ENCODE peak calls at places on chromosome 10, in five cellular contexts. One of them, this sample, is unnamed.

GRCh38 chr10:128242641-128243040 is 116.4 kb upstream of the MKI67 start:
- DNase-seq in mammary epithelial cell: no peak
- DNase-seq in hepatocyte: no peak
- DNase-seq in DND-41: no peak
- DNase-seq in neural progenitor cell: no peak
- DNase-seq in this sample: no peak

GRCh38 chr10:102065561-102066420 is 642 bp downstream of the HPS6 start:
- DNase-seq in neural progenitor cell: peak
- DNase-seq in mammary epithelial cell: peak
- DNase-seq in DND-41: no peak
- DNase-seq in hepatocyte: peak
- DNase-seq in this sample: no peak

GRCh38 chr10:504131-504611 is 185.3 kb downstream of the DIP2C start:
- DNase-seq in DND-41: no peak
- DNase-seq in neural progenitor cell: no peak
- DNase-seq in hepatocyte: no peak
- DNase-seq in mammary epithelial cell: no peak
- DNase-seq in this sample: no peak

GRCh38 chr10:1054684-1055083 is 1.5 kb upstream of the WDR37 start:
- DNase-seq in DND-41: no peak
- DNase-seq in mammary epithelial cell: peak
- DNase-seq in neural progenitor cell: no peak
- DNase-seq in hepatocyte: no peak
- DNase-seq in this sample: peak

GRCh38 chr10:95445837-95446347 is 115.3 kb downstream of the SORBS1 start:
- DNase-seq in mammary epithelial cell: peak
- DNase-seq in neural progenitor cell: peak
- DNase-seq in DND-41: peak
- DNase-seq in hepatocyte: peak
- DNase-seq in this sample: peak

GRCh38 chr10:3477683-3478082 is 305.1 kb upstream of the PITRM1 start:
- DNase-seq in hepatocyte: no peak
- DNase-seq in mammary epithelial cell: peak
- DNase-seq in neural progenitor cell: no peak
- DNase-seq in DND-41: no peak
- DNase-seq in this sample: no peak

GRCh38 chr10:119030421-119031250 is 1.1 kb downstream of the NANOS1 start:
- DNase-seq in mammary epithelial cell: peak
- DNase-seq in DND-41: peak
- DNase-seq in neural progenitor cell: peak
- DNase-seq in hepatocyte: no peak
- DNase-seq in this sample: no peak

GRCh38 chr10:87864497-87865059 is 1.2 kb downstream of the PTEN start:
- DNase-seq in hepatocyte: no peak
- DNase-seq in DND-41: no peak
- DNase-seq in mammary epithelial cell: peak
- DNase-seq in neural progenitor cell: peak
- DNase-seq in this sample: no peak

GRCh38 chr10:86979977-86980448 is 11.7 kb downstream of the ADIRF start:
- DNase-seq in DND-41: no peak
- DNase-seq in hepatocyte: peak
- DNase-seq in neural progenitor cell: no peak
- DNase-seq in mammary epithelial cell: no peak
- DNase-seq in this sample: no peak

GRCh38 chr10:125531470-125531869 is 151.5 kb downstream of the TEX36 start:
- DNase-seq in hepatocyte: no peak
- DNase-seq in DND-41: no peak
- DNase-seq in neural progenitor cell: peak
- DNase-seq in mammary epithelial cell: no peak
- DNase-seq in this sample: no peak

GRCh38 chr10:43093423-43094090 is 16.7 kb downstream of the RET start:
- DNase-seq in DND-41: no peak
- DNase-seq in neural progenitor cell: peak
- DNase-seq in hepatocyte: peak
- DNase-seq in mammary epithelial cell: peak
- DNase-seq in this sample: no peak

GRCh38 chr10:58704226-58705200 is 191.8 kb downstream of the BICC1 start:
- DNase-seq in neural progenitor cell: peak
- DNase-seq in mammary epithelial cell: peak
- DNase-seq in DND-41: no peak
- DNase-seq in hepatocyte: no peak
- DNase-seq in this sample: no peak
- H3K4me2 ChIP-seq in neural progenitor cell: no peak
- H3K4me2 ChIP-seq in mammary epithelial cell: no peak
- H3K4me2 ChIP-seq in DND-41: no peak
- H3K4me2 ChIP-seq in hepatocyte: no peak
- H3K4me2 ChIP-seq in this sample: no peak

DNA sequence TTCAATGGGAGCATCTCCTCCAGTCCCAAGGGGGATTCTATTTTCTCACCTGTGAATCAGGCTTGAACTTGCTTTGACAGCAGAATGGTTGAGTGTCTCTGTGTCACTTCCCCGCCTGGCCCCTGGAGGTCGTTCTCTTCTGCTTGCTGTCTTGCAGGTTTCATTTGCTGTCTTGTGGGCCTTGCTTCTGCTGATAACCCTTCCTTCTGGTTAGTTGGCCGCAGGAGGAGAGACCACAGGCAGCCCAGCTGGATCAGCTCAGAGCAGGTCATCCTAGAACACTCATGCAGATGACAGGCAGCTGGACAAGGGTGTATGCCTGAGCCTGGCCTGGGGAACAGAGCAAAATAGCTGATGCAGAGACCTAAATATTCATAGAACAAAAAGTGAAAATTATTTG is 344.2 kb upstream of the ADARB2 start:
- DNase-seq in mammary epithelial cell: no peak
- DNase-seq in hepatocyte: no peak
- DNase-seq in DND-41: no peak
- DNase-seq in neural progenitor cell: peak
- DNase-seq in this sample: no peak
- H3K4me2 ChIP-seq in mammary epithelial cell: no peak
- H3K4me2 ChIP-seq in hepatocyte: no peak
- H3K4me2 ChIP-seq in DND-41: no peak
- H3K4me2 ChIP-seq in neural progenitor cell: no peak
- H3K4me2 ChIP-seq in this sample: no peak

GRCh38 chr10:133373104-133373624 is at the start of gene ECHS1:
- DNase-seq in hepatocyte: peak
- DNase-seq in mammary epithelial cell: peak
- DNase-seq in neural progenitor cell: peak
- DNase-seq in DND-41: peak
- DNase-seq in this sample: no peak

GRCh38 chr10:133377818-133378250 is 1.2 kb upstream of the PAOX start:
- DNase-seq in neural progenitor cell: no peak
- DNase-seq in DND-41: no peak
- DNase-seq in mammary epithelial cell: no peak
- DNase-seq in hepatocyte: no peak
- DNase-seq in this sample: no peak

GRCh38 chr10:133377025-133377817 is 1.8 kb upstream of the PAOX start:
- DNase-seq in mammary epithelial cell: no peak
- DNase-seq in neural progenitor cell: no peak
- DNase-seq in DND-41: no peak
- DNase-seq in hepatocyte: no peak
- DNase-seq in this sample: no peak

GRCh38 chr10:133378251-133379096 is 588 bp upstream of the PAOX start:
- DNase-seq in hepatocyte: peak
- DNase-seq in DND-41: peak
- DNase-seq in mammary epithelial cell: peak
- DNase-seq in neural progenitor cell: peak
- DNase-seq in this sample: no peak

DNA sequence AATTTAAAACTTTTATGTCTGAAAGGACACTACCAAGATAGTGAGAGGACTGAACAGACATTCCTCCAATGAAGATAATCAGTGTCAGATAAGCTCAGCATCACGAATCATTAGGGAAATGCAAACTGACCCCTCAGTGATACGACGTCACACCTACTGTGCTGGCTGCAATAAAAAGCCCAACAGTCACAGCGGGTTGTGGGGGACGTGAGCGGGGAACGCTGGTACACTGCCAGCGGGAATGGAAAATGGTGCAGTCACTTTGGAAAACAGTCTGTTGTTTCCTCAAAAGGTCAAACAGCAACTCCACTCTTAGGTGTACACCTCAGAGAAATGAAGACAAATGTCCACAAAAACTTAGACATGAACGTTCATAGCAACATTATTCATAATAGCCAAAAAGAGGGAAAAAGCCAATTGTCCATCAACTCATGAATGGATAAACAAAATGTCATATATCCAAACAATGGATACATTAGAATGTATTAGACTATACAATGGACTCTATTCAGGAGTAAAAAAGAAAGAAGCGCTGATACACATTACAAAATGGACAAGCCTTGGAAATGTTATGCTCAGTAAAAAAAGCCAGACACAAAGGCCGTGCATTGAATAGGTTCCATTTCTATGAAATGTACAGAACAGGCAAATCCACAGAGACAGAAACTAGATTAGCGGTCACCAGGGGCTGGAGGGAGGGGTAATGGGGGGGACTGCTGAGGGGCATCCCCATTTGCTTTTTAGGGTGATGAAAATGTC is 2.4 kb upstream of the ECHS1 start:
- DNase-seq in DND-41: no peak
- DNase-seq in neural progenitor cell: no peak
- DNase-seq in mammary epithelial cell: no peak
- DNase-seq in hepatocyte: no peak
- DNase-seq in this sample: no peak
- H3K4me2 ChIP-seq in DND-41: no peak
- H3K4me2 ChIP-seq in neural progenitor cell: no peak
- H3K4me2 ChIP-seq in mammary epithelial cell: no peak
- H3K4me2 ChIP-seq in hepatocyte: no peak
- H3K4me2 ChIP-seq in this sample: no peak

DNA sequence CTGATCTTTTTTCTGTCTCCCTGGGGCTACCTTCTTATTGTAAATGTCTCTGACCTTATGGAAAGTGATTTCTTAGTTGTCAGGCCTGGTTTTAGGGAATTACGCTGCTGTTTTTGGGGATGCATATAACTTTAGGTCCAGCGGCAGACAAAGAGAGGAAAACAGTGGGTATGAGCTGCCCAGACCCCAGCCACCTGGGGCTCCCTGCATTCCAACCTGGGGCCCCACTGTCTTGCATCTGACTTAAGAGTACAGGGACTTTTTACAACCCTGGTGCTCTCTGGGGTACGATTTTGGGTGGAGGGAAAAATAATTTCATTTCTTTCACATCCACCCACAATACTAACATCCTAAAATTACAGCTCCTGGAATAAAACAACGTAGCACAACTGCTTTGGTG is 119.4 kb downstream of the PRPF18 start:
- DNase-seq in DND-41: no peak
- DNase-seq in mammary epithelial cell: no peak
- DNase-seq in hepatocyte: no peak
- DNase-seq in neural progenitor cell: peak
- DNase-seq in this sample: no peak
- H3K4me2 ChIP-seq in DND-41: peak
- H3K4me2 ChIP-seq in mammary epithelial cell: peak
- H3K4me2 ChIP-seq in hepatocyte: peak
- H3K4me2 ChIP-seq in neural progenitor cell: peak
- H3K4me2 ChIP-seq in this sample: peak

GRCh38 chr10:59839576-59839975 is 66.8 kb downstream of the CCDC6 start:
- DNase-seq in mammary epithelial cell: peak
- DNase-seq in hepatocyte: no peak
- DNase-seq in neural progenitor cell: no peak
- DNase-seq in DND-41: no peak
- DNase-seq in this sample: no peak
- H3K4me2 ChIP-seq in mammary epithelial cell: no peak
- H3K4me2 ChIP-seq in hepatocyte: no peak
- H3K4me2 ChIP-seq in neural progenitor cell: no peak
- H3K4me2 ChIP-seq in DND-41: no peak
- H3K4me2 ChIP-seq in this sample: no peak

DNA sequence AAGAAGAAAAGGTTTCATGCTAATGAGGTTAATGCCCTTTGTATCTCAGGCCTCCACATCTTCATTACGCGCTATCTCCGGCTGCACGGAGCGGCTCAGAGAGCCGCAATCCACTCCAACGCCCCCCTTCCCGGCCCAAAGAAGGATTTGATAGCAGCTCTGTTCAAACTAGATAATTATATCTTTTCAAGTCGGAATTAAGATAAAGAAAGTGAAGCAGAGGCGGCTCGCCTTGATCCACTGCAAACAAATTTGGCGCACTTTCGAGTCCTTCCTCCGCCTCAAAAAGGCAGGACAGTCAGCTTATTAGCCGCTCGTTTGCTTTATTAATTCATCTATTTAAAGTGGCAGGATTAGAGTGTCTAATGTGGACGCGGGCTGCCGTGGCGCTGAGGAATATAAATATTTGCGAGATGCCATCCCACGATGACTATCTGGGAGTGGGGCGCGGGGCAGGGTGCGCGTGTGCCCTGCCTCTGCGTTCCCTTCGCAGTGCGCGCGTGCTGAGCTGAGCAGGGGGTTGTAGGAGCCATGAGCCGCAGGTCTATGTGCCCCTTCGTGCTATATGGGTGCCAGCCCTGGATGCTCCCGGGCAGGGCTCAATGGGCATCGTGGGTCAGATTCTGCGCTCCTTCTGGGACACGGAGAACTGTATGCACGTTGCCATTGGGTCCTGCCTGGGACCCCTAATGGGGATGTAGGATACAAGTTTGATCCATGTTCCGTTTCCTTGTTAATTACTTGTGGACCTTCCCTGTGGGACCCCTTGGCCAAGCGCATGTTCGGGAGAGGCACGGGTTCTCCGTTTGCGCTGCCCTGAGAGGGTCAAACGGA is 9.0 kb downstream of the EMX2 start:
- DNase-seq in mammary epithelial cell: no peak
- DNase-seq in neural progenitor cell: peak
- DNase-seq in DND-41: no peak
- DNase-seq in hepatocyte: no peak
- DNase-seq in this sample: no peak
- H3K4me2 ChIP-seq in mammary epithelial cell: no peak
- H3K4me2 ChIP-seq in neural progenitor cell: peak
- H3K4me2 ChIP-seq in DND-41: no peak
- H3K4me2 ChIP-seq in hepatocyte: peak
- H3K4me2 ChIP-seq in this sample: peak

GRCh38 chr10:131070856-131071255 is 240.7 kb downstream of the TCERG1L start:
- DNase-seq in neural progenitor cell: no peak
- DNase-seq in DND-41: no peak
- DNase-seq in hepatocyte: no peak
- DNase-seq in mammary epithelial cell: no peak
- DNase-seq in this sample: no peak
- H3K4me2 ChIP-seq in neural progenitor cell: no peak
- H3K4me2 ChIP-seq in DND-41: no peak
- H3K4me2 ChIP-seq in hepatocyte: no peak
- H3K4me2 ChIP-seq in mammary epithelial cell: no peak
- H3K4me2 ChIP-seq in this sample: no peak

GRCh38 chr10:62037166-62037831 is 135.8 kb downstream of the ARID5B start:
- DNase-seq in mammary epithelial cell: peak
- DNase-seq in hepatocyte: no peak
- DNase-seq in neural progenitor cell: no peak
- DNase-seq in DND-41: no peak
- DNase-seq in this sample: no peak

GRCh38 chr10:62037890-62038608 is 136.6 kb downstream of the ARID5B start:
- DNase-seq in mammary epithelial cell: no peak
- DNase-seq in neural progenitor cell: no peak
- DNase-seq in DND-41: no peak
- DNase-seq in hepatocyte: peak
- DNase-seq in this sample: no peak

GRCh38 chr10:62043493-62043938 is 142.0 kb downstream of the ARID5B start:
- DNase-seq in DND-41: no peak
- DNase-seq in mammary epithelial cell: no peak
- DNase-seq in neural progenitor cell: no peak
- DNase-seq in hepatocyte: no peak
- DNase-seq in this sample: no peak

GRCh38 chr10:62038609-62039190 is 137.2 kb downstream of the ARID5B start:
- DNase-seq in mammary epithelial cell: peak
- DNase-seq in hepatocyte: peak
- DNase-seq in neural progenitor cell: peak
- DNase-seq in DND-41: peak
- DNase-seq in this sample: no peak

GRCh38 chr10:62040896-62041295 is 139.4 kb downstream of the ARID5B start:
- DNase-seq in hepatocyte: no peak
- DNase-seq in mammary epithelial cell: no peak
- DNase-seq in DND-41: no peak
- DNase-seq in neural progenitor cell: no peak
- DNase-seq in this sample: no peak
- H3K4me2 ChIP-seq in hepatocyte: peak
- H3K4me2 ChIP-seq in mammary epithelial cell: no peak
- H3K4me2 ChIP-seq in DND-41: no peak
- H3K4me2 ChIP-seq in neural progenitor cell: no peak
- H3K4me2 ChIP-seq in this sample: no peak

This sample was measured in keratinocyte.